ENCODE peak calls at places on chromosomes 11 and 22, in ten cellular contexts. One of them, this sample, is unnamed. For H3K9me2 and H3K79me2, the result is how much of the 10 kb centered on the place peaks cover.

GRCh38 chr22:38760477-38761201 is 4.8 kb upstream of the SUN2 start:
- DNase-seq in GM23248: peak
- DNase-seq in PC-9: no peak
- DNase-seq in GM23338: no peak
- DNase-seq in HCT116: no peak
- DNase-seq in MM.1S: no peak
- DNase-seq in hepatocyte: no peak
- DNase-seq in SK-N-SH: no peak
- DNase-seq in PC-3: no peak
- DNase-seq in Karpas-422: no peak
- DNase-seq in this sample: peak

GRCh38 chr11:105923814-105924213 is 98.2 kb downstream of the MSANTD4 start:
- DNase-seq in GM23248: peak
- DNase-seq in PC-9: no peak
- DNase-seq in GM23338: no peak
- DNase-seq in HCT116: no peak
- DNase-seq in MM.1S: no peak
- DNase-seq in hepatocyte: no peak
- DNase-seq in SK-N-SH: no peak
- DNase-seq in PC-3: peak
- DNase-seq in Karpas-422: no peak
- DNase-seq in this sample: no peak

GRCh38 chr11:73149105-73149504 is 7.0 kb upstream of the FCHSD2 start:
- DNase-seq in GM23248: no peak
- DNase-seq in PC-9: peak
- DNase-seq in GM23338: no peak
- DNase-seq in HCT116: no peak
- DNase-seq in MM.1S: no peak
- DNase-seq in hepatocyte: no peak
- DNase-seq in SK-N-SH: no peak
- DNase-seq in PC-3: no peak
- DNase-seq in Karpas-422: no peak
- DNase-seq in this sample: no peak

GRCh38 chr11:44467413-44467812 is 98.0 kb upstream of the CD82 start:
- DNase-seq in GM23248: no peak
- DNase-seq in PC-9: no peak
- DNase-seq in GM23338: peak
- DNase-seq in HCT116: no peak
- DNase-seq in MM.1S: no peak
- DNase-seq in hepatocyte: no peak
- DNase-seq in SK-N-SH: no peak
- DNase-seq in PC-3: no peak
- DNase-seq in Karpas-422: no peak
- DNase-seq in this sample: no peak

GRCh38 chr11:104905271-104905670 is 7.0 kb upstream of the CASP12 start:
- DNase-seq in GM23248: no peak
- DNase-seq in PC-9: no peak
- DNase-seq in GM23338: peak
- DNase-seq in HCT116: peak
- DNase-seq in MM.1S: no peak
- DNase-seq in hepatocyte: no peak
- DNase-seq in SK-N-SH: no peak
- DNase-seq in PC-3: peak
- DNase-seq in Karpas-422: no peak
- DNase-seq in this sample: no peak

GRCh38 chr11:59918987-59919589 is 19.1 kb upstream of the OOSP1 start:
- DNase-seq in GM23248: peak
- DNase-seq in PC-9: peak
- DNase-seq in GM23338: peak
- DNase-seq in HCT116: peak
- DNase-seq in MM.1S: peak
- DNase-seq in hepatocyte: peak
- DNase-seq in SK-N-SH: peak
- DNase-seq in PC-3: peak
- DNase-seq in Karpas-422: peak
- DNase-seq in this sample: peak

GRCh38 chr11:131977854-131978253 is 607.4 kb downstream of the NTM start:
- DNase-seq in GM23248: peak
- DNase-seq in PC-9: no peak
- DNase-seq in GM23338: peak
- DNase-seq in HCT116: no peak
- DNase-seq in MM.1S: no peak
- DNase-seq in hepatocyte: no peak
- DNase-seq in SK-N-SH: no peak
- DNase-seq in PC-3: peak
- DNase-seq in Karpas-422: no peak
- DNase-seq in this sample: no peak

GRCh38 chr22:30422481-30423295 is 2.9 kb upstream of the MTFP1 start:
- DNase-seq in GM23248: peak
- DNase-seq in PC-9: peak
- DNase-seq in GM23338: peak
- DNase-seq in HCT116: peak
- DNase-seq in MM.1S: no peak
- DNase-seq in hepatocyte: peak
- DNase-seq in SK-N-SH: no peak
- DNase-seq in PC-3: peak
- DNase-seq in Karpas-422: peak
- DNase-seq in this sample: no peak

GRCh38 chr11:104826772-104827171 is 71.5 kb downstream of the CASP12 start:
- DNase-seq in GM23248: no peak
- DNase-seq in PC-9: no peak
- DNase-seq in GM23338: no peak
- DNase-seq in HCT116: no peak
- DNase-seq in MM.1S: no peak
- DNase-seq in hepatocyte: no peak
- DNase-seq in SK-N-SH: no peak
- DNase-seq in PC-3: no peak
- DNase-seq in Karpas-422: no peak
- DNase-seq in this sample: no peak

DNA sequence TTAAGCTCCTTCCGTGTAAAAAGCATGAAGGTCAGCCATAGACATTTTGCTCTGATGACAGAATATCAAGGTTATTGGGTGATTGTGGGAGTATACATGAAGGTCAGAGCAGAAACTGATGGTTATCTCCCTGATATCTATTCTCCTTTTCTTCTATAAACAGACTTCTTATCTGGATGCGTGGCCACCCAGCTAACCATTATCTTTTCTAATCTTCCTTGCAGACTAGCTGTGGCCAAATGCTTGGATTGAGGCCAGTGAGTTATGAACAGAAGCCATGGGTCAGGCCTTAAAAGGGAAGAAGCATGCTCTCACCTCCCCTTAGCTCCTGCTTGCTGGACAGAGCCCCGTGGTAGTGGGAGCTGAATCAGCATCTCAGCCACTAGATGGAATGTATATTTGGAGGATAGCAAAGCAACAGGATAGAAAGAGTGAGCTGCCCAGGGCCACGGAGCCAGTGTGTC is 31.3 kb upstream of the LRRC55 start:
- DNase-seq in GM23248: peak
- DNase-seq in PC-9: no peak
- DNase-seq in GM23338: no peak
- DNase-seq in HCT116: no peak
- DNase-seq in MM.1S: no peak
- DNase-seq in hepatocyte: peak
- DNase-seq in SK-N-SH: peak
- DNase-seq in PC-3: no peak
- DNase-seq in Karpas-422: no peak
- DNase-seq in this sample: no peak
- H3K9me2 ChIP-seq in GM23248: under half
- H3K9me2 ChIP-seq in PC-9: under half
- H3K9me2 ChIP-seq in GM23338: under half
- H3K9me2 ChIP-seq in HCT116: under half
- H3K9me2 ChIP-seq in MM.1S: under half
- H3K9me2 ChIP-seq in hepatocyte: under half
- H3K9me2 ChIP-seq in SK-N-SH: under half
- H3K9me2 ChIP-seq in PC-3: under half
- H3K9me2 ChIP-seq in Karpas-422: under half
- H3K9me2 ChIP-seq in this sample: under half

GRCh38 chr22:46534177-46534776 is 3.1 kb downstream of the CELSR1 start:
- DNase-seq in GM23248: no peak
- DNase-seq in PC-9: no peak
- DNase-seq in GM23338: no peak
- DNase-seq in HCT116: no peak
- DNase-seq in MM.1S: no peak
- DNase-seq in hepatocyte: no peak
- DNase-seq in SK-N-SH: no peak
- DNase-seq in PC-3: no peak
- DNase-seq in Karpas-422: no peak
- DNase-seq in this sample: no peak
- H3K79me2 ChIP-seq in GM23248: under half
- H3K79me2 ChIP-seq in PC-9: half or more
- H3K79me2 ChIP-seq in GM23338: under half
- H3K79me2 ChIP-seq in HCT116: under half
- H3K79me2 ChIP-seq in MM.1S: under half
- H3K79me2 ChIP-seq in hepatocyte: under half
- H3K79me2 ChIP-seq in SK-N-SH: under half
- H3K79me2 ChIP-seq in PC-3: half or more
- H3K79me2 ChIP-seq in Karpas-422: under half
- H3K79me2 ChIP-seq in this sample: under half

GRCh38 chr22:23071163-23072034 is 1.1 kb downstream of the GNAZ start:
- DNase-seq in GM23248: no peak
- DNase-seq in PC-9: no peak
- DNase-seq in GM23338: no peak
- DNase-seq in HCT116: no peak
- DNase-seq in MM.1S: no peak
- DNase-seq in hepatocyte: no peak
- DNase-seq in SK-N-SH: peak
- DNase-seq in PC-3: no peak
- DNase-seq in Karpas-422: no peak
- DNase-seq in this sample: no peak
- H3K9me2 ChIP-seq in GM23248: under half
- H3K9me2 ChIP-seq in PC-9: under half
- H3K9me2 ChIP-seq in GM23338: under half
- H3K9me2 ChIP-seq in HCT116: under half
- H3K9me2 ChIP-seq in MM.1S: under half
- H3K9me2 ChIP-seq in hepatocyte: under half
- H3K9me2 ChIP-seq in SK-N-SH: under half
- H3K9me2 ChIP-seq in PC-3: under half
- H3K9me2 ChIP-seq in Karpas-422: under half
- H3K9me2 ChIP-seq in this sample: under half

DNA sequence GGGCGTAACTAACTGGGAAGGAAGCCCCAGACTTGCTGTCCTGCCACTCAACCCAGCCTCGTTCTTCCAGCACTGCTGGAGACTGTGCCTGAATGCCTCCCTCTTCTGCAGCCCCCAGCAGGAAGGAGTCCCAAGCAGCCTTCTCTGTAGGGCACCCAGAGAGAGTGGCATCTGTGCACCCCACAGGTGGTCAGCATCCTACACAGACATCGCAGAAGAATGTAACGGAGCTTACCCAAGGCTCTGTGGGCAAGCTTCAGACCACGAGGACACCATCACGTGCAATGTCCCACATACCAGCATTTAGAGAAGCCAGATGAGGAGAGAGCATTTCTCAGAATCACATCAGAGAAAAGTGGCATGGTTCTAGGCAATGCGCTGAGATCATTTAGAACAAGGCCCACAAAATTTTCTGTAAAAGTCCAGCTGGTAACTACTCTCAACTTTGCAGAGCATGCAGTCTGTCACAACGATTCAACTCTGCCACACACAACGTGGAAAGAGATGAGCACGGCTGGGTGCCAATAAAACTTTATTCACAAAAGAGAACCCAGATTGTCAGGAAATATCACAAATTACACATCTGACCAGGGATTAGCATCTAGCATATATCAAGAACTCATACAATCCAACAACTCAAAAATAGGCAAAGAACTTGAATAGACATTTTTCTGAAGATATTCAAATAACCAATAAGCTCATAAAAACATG is 33.4 kb downstream of the SHANK2 start:
- DNase-seq in GM23248: no peak
- DNase-seq in PC-9: no peak
- DNase-seq in GM23338: no peak
- DNase-seq in HCT116: no peak
- DNase-seq in MM.1S: no peak
- DNase-seq in hepatocyte: no peak
- DNase-seq in SK-N-SH: no peak
- DNase-seq in PC-3: no peak
- DNase-seq in Karpas-422: no peak
- DNase-seq in this sample: no peak
- H3K79me2 ChIP-seq in GM23248: under half
- H3K79me2 ChIP-seq in PC-9: under half
- H3K79me2 ChIP-seq in GM23338: half or more
- H3K79me2 ChIP-seq in HCT116: under half
- H3K79me2 ChIP-seq in MM.1S: under half
- H3K79me2 ChIP-seq in hepatocyte: under half
- H3K79me2 ChIP-seq in SK-N-SH: under half
- H3K79me2 ChIP-seq in PC-3: under half
- H3K79me2 ChIP-seq in Karpas-422: under half
- H3K79me2 ChIP-seq in this sample: under half

GRCh38 chr11:10632483-10632882 is 61.1 kb downstream of the IRAG1 start:
- DNase-seq in GM23248: no peak
- DNase-seq in PC-9: no peak
- DNase-seq in GM23338: no peak
- DNase-seq in HCT116: no peak
- DNase-seq in MM.1S: no peak
- DNase-seq in hepatocyte: no peak
- DNase-seq in SK-N-SH: no peak
- DNase-seq in PC-3: no peak
- DNase-seq in Karpas-422: no peak
- DNase-seq in this sample: no peak
- H3K9me2 ChIP-seq in GM23248: under half
- H3K9me2 ChIP-seq in PC-9: under half
- H3K9me2 ChIP-seq in GM23338: under half
- H3K9me2 ChIP-seq in HCT116: under half
- H3K9me2 ChIP-seq in MM.1S: under half
- H3K9me2 ChIP-seq in hepatocyte: under half
- H3K9me2 ChIP-seq in SK-N-SH: under half
- H3K9me2 ChIP-seq in PC-3: under half
- H3K9me2 ChIP-seq in Karpas-422: under half
- H3K9me2 ChIP-seq in this sample: under half

DNA sequence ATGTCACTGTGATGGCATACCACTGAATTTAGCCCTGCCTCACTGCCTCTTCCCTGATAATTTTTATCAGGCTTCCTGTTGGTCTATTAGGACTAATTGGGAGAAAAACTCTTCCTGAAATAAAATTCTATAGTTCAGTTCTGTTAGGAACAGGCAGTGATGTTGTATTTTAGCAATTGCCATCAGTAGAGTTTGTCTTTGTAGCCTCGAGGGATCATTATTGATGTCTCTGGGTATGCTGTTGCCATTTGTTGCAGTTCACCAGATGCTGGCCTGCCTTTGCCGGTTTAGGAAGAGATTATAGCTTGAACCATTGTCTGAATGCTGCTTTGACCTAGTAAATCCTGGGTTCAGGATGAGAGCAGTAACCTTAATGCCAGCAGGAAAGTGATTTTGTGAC is 41.0 kb downstream of the KDM2A start:
- DNase-seq in GM23248: no peak
- DNase-seq in PC-9: no peak
- DNase-seq in GM23338: no peak
- DNase-seq in HCT116: no peak
- DNase-seq in MM.1S: no peak
- DNase-seq in hepatocyte: no peak
- DNase-seq in SK-N-SH: peak
- DNase-seq in PC-3: no peak
- DNase-seq in Karpas-422: no peak
- DNase-seq in this sample: no peak
- H3K79me2 ChIP-seq in GM23248: half or more
- H3K79me2 ChIP-seq in PC-9: half or more
- H3K79me2 ChIP-seq in GM23338: half or more
- H3K79me2 ChIP-seq in HCT116: half or more
- H3K79me2 ChIP-seq in MM.1S: half or more
- H3K79me2 ChIP-seq in hepatocyte: half or more
- H3K79me2 ChIP-seq in SK-N-SH: half or more
- H3K79me2 ChIP-seq in PC-3: half or more
- H3K79me2 ChIP-seq in Karpas-422: half or more
- H3K79me2 ChIP-seq in this sample: half or more

GRCh38 chr11:95222817-95223216 is 8.2 kb downstream of the SESN3 start:
- DNase-seq in GM23248: no peak
- DNase-seq in PC-9: no peak
- DNase-seq in GM23338: no peak
- DNase-seq in HCT116: no peak
- DNase-seq in MM.1S: no peak
- DNase-seq in hepatocyte: no peak
- DNase-seq in SK-N-SH: no peak
- DNase-seq in PC-3: no peak
- DNase-seq in Karpas-422: no peak
- DNase-seq in this sample: no peak
- H3K9me2 ChIP-seq in GM23248: under half
- H3K9me2 ChIP-seq in PC-9: under half
- H3K9me2 ChIP-seq in GM23338: under half
- H3K9me2 ChIP-seq in HCT116: under half
- H3K9me2 ChIP-seq in MM.1S: under half
- H3K9me2 ChIP-seq in hepatocyte: under half
- H3K9me2 ChIP-seq in SK-N-SH: under half
- H3K9me2 ChIP-seq in PC-3: under half
- H3K9me2 ChIP-seq in Karpas-422: under half
- H3K9me2 ChIP-seq in this sample: under half

This sample was measured in OCI-LY7.